ENCODE peak calls at places on chromosomes 5 and 9, in four cellular contexts. O is IMR-90, P is mesendoderm, E is neuronal stem cell. G is an unnamed sample.

GRCh38 chr9:104907278-104907951 is 20.5 kb downstream of the ABCA1 start:
- DNase-seq in E (no peak), P (no peak), O (peak; percentile 88), G (no peak)

GRCh38 chr5:41194339-41194738 is 19.0 kb downstream of the C6 start:
- DNase-seq in E (no peak), P (no peak), O (no peak), G (no peak)

GRCh38 chr5:83516361-83516760 is 44.8 kb downstream of the VCAN start:
- DNase-seq in E (no peak), O (peak; percentile 32), P (no peak), G (no peak)

GRCh38 chr9:103152473-103152872 is 157.3 kb downstream of the CYLC2 start:
- DNase-seq in O (no peak), P (peak; percentile 39), E (no peak), G (no peak)

GRCh38 chr5:114435885-114436299 is 74.0 kb downstream of the KCNN2 start:
- DNase-seq in E (no peak), P (peak; percentile 45), O (no peak), G (no peak)

GRCh38 chr5:133714161-133714915 is 102.0 kb upstream of the FSTL4 start:
- DNase-seq in E (no peak), P (no peak), O (no peak), G (no peak)

GRCh38 chr9:134566196-134566822 is 75.3 kb upstream of the COL5A1 start:
- DNase-seq in E (no peak), P (no peak), O (no peak), G (no peak)

GRCh38 chr5:35050541-35051126 is 2.9 kb upstream of the AGXT2 start:
- DNase-seq in O (no peak), E (no peak), P (no peak), G (no peak)

GRCh38 chr9:114954986-114955623 is 24.7 kb upstream of the TNFSF8 start:
- DNase-seq in P (no peak), O (no peak), E (no peak), G (no peak)

GRCh38 chr5:106601605-106602004 is 1069.1 kb downstream of the EFNA5 start:
- DNase-seq in P (peak; percentile 11), O (no peak), E (no peak), G (no peak)

GRCh38 chr9:138053321-138053868 is 175.8 kb downstream of the CACNA1B start:
- DNase-seq in E (no peak), O (no peak), P (peak; percentile 43), G (peak; percentile 67)

GRCh38 chr5:24226492-24226891 is 418.3 kb downstream of the CDH10 start:
- DNase-seq in E (no peak), P (no peak), O (no peak), G (no peak)

GRCh38 chr5:53930457-53930856 is 370.0 kb downstream of the NDUFS4 start:
- DNase-seq in E (no peak), O (peak; percentile 55), P (no peak), G (no peak)

GRCh38 chr9:4413856-4414255 is 76.4 kb upstream of the SLC1A1 start:
- DNase-seq in O (no peak), E (no peak), P (no peak), G (no peak)

GRCh38 chr5:67344870-67345269 is 148.3 kb upstream of the CD180 start:
- DNase-seq in E (no peak), O (no peak), P (no peak), G (no peak)

GRCh38 chr5:96370981-96371380 is 62.1 kb downstream of the PCSK1 start:
- DNase-seq in O (no peak), P (no peak), E (no peak), G (no peak)

GRCh38 chr5:66949066-66949465 is 247.5 kb downstream of the CD180 start:
- DNase-seq in E (no peak), P (no peak), O (no peak), G (no peak)

GRCh38 chr9:77953590-77953989 is 78.0 kb downstream of the GNAQ start:
- DNase-seq in E (no peak), O (no peak), P (no peak), G (no peak)

GRCh38 chr5:168740821-168741213 is 161.6 kb upstream of the PANK3 start:
- DNase-seq in O (no peak), P (no peak), E (no peak), G (no peak)

GRCh38 chr5:147460380-147460779 is 49.5 kb downstream of the DPYSL3 start:
- DNase-seq in O (no peak), E (no peak), P (peak; percentile 51), G (no peak)

GRCh38 chr5:110703481-110703880 is 23.0 kb downstream of the TMEM232 start:
- DNase-seq in P (no peak), O (no peak), E (no peak), G (no peak)

GRCh38 chr5:7897014-7897600 is 28.2 kb downstream of the MTRR start:
- DNase-seq in P (peak; percentile 70), O (peak; percentile 52), E (no peak), G (peak; percentile 55)

GRCh38 chr5:94366811-94367210 is 251.6 kb downstream of the KIAA0825 start:
- DNase-seq in E (no peak), O (no peak), P (no peak), G (no peak)

GRCh38 chr9:115157245-115157674 is 39.3 kb upstream of the TNC start:
- DNase-seq in P (peak; percentile 81), E (no peak), O (peak; percentile 88), G (no peak)

GRCh38 chr5:10233505-10233904 is 16.2 kb downstream of the ATPSCKMT start:
- DNase-seq in P (peak; percentile 68), E (peak; percentile 5), O (peak; percentile 97), G (no peak)

GRCh38 chr5:72156921-72157320 is 49.6 kb downstream of the MAP1B start:
- DNase-seq in P (no peak), E (no peak), O (peak; percentile 98), G (no peak)

GRCh38 chr5:64147849-64148441 is 17.7 kb upstream of the RNF180 start:
- DNase-seq in O (peak; percentile 24), P (peak; percentile 77), E (peak; percentile 51), G (peak; percentile 61)

GRCh38 chr5:110027527-110028322 is 338.0 kb downstream of the MAN2A1 start:
- DNase-seq in E (no peak), O (no peak), P (peak; percentile 10), G (no peak)

GRCh38 chr5:90518666-90519065 is 10.7 kb downstream of the LYSMD3 start:
- DNase-seq in P (no peak), O (peak; percentile 15), E (no peak), G (no peak)

GRCh38 chr5:79133657-79134451 is 22.2 kb downstream of the BHMT start:
- DNase-seq in O (peak; percentile 88), E (peak; percentile 73), P (peak; percentile 91), G (peak; percentile 77)

GRCh38 chr5:83471405-83472212 is at the start of gene VCAN:
- DNase-seq in O (peak; percentile 82), E (peak; percentile 67), P (peak; percentile 94), G (peak; percentile 82)

GRCh38 chr9:15150939-15151338 is 156.1 kb downstream of the TTC39B start:
- DNase-seq in O (no peak), P (no peak), E (no peak), G (no peak)

GRCh38 chr5:74342948-74343682 is 297.4 kb downstream of the ENC1 start:
- DNase-seq in O (peak; percentile 5), P (no peak), E (no peak), G (no peak)

GRCh38 chr5:80958611-80959010 is 1.6 kb upstream of the RASGRF2 start:
- DNase-seq in O (no peak), E (no peak), P (no peak), G (no peak)

GRCh38 chr9:107734231-107735014 is 244.9 kb upstream of the KLF4 start:
- DNase-seq in O (peak; percentile 96), E (no peak), P (no peak), G (no peak)

DNA sequence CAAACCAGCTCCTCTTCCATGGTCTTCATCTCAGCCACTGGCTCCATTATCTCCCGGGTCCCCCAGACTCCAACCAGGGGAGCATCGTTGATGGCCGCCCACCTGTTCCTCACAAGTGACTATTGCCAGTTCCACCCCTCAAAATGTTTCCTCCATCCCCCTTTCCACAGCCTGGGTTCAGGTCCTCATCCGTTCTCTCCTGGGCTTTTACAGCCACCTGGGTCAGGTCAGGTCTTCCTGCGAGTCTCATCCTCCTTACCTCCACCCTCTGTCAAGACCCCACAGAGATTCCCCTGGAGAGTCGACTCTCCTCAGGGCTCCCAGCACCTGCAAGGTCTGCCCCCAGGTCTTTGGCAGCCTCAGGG is 133.2 kb downstream of the PAX5 start:
- DNase-seq in P (no peak), E (no peak), O (no peak), G (no peak)
- H2BK120ac ChIP-seq in P (no peak overlapping the region), E (no peak overlapping the region), O (no peak overlapping the region), G (no peak overlapping the region)

GRCh38 chr9:125706661-125707539 is at the start of gene MAPKAP1:
- DNase-seq in E (peak; percentile 90), O (peak; percentile 95), P (peak; percentile 98), G (peak; percentile 98)
- H2BK120ac ChIP-seq in E (peak within 1 kb of the TSS; percentile 69), O (peak within 1 kb of the TSS; percentile 86), P (no peak within 1 kb of the TSS), G (no peak within 1 kb of the TSS)

GRCh38 chr5:172731286-172732073 is 39.5 kb downstream of the DUSP1 start:
- DNase-seq in P (peak; percentile 84), O (no peak), E (no peak), G (no peak)
- H2BK120ac ChIP-seq in P (no peak overlapping the region), O (no peak overlapping the region), E (no peak overlapping the region), G (no peak overlapping the region)

DNA sequence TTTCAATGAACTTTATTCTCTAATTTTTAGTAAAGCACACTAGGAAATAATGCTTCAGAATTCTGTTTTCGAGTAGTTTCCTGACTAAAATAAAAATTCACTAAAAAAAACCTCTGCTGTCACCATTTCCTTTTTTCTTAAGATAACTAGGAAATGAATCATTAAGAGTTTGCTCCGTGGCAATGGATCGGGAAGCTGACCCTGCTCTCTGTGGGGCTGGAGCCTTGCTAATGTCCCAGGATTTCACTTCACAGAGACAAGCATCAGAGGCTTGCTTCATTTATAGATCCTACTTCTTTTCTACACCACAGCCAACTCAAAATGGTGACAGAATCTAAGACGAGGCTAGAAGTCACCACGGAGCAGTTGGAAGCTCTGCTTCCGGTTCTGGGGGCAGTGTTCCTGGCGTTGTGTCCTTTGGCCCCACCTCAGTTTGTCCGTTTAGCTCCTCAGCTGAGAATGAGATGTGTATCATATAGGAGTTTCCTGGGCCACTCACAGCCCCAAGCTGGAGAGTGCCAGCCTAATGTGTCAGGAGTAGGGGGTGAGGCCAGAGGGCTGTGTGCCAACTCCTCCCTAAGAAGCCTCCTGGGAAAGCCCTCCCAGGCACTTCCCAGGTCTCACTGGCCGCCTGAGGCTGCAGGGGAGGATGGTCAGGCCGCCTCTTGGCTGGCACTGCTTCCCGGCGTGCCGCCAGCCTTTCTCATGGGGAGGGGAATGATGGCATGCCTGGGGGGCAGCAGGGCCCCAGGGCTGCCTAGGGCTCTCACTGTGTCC is 19.6 kb downstream of the TENT4A start:
- DNase-seq in E (no peak), O (peak; percentile 79), P (no peak), G (no peak)
- H2BK120ac ChIP-seq in E (no peak overlapping the region), O (peak overlapping the region; percentile 86), P (no peak overlapping the region), G (no peak overlapping the region)